ENCODE peak calls at places on chromosomes 16 and 17, in six cellular contexts. O is fibroblast of lung, U is esophagus squamous epithelium, P is suprapubic skin, A is cardiac muscle cell, B is kidney epithelial cell. S is an unnamed sample.

GRCh38 chr16:31727553-31727952 is 146.1 kb upstream of the ZNF267 start:
- DNase-seq in O (no peak), U (no peak), P (no peak), A (no peak), B (no peak), S (no peak)

GRCh38 chr16:49821614-49822282 is 34.2 kb downstream of the ZNF423 start:
- DNase-seq in O (peak; percentile 20), U (no peak), P (no peak), A (peak; percentile 35), B (no peak), S (no peak)

GRCh38 chr16:67207857-67208524 is 9.1 kb downstream of the ELMO3 start:
- DNase-seq in O (peak; percentile 40), U (no peak), P (no peak), A (no peak), B (no peak), S (no peak)

GRCh38 chr16:2817496-2818277 is 650 bp downstream of the PRSS21 start:
- DNase-seq in O (no peak), U (no peak), P (peak; percentile 57), A (no peak), B (no peak), S (no peak)

GRCh38 chr16:58709338-58709737 is 24.8 kb upstream of the SLC38A7 start:
- DNase-seq in O (no peak), U (no peak), P (no peak), A (no peak), B (peak; percentile 74), S (no peak)

GRCh38 chr16:10765772-10766171 is 22.1 kb downstream of the NUBP1 start:
- DNase-seq in O (no peak), U (no peak), P (no peak), A (no peak), B (no peak), S (no peak)

GRCh38 chr17:51120357-51120738 is 320 bp downstream of the SPAG9 start:
- DNase-seq in O (peak; percentile 42), U (no peak), P (no peak), A (no peak), B (no peak), S (no peak)

GRCh38 chr16:19520861-19521331 is 1.0 kb downstream of the GDE1 start:
- DNase-seq in O (peak; percentile 58), U (no peak), P (no peak), A (peak; percentile 36), B (no peak), S (no peak)

GRCh38 chr17:82598256-82599011 is 49.8 kb downstream of the WDR45B start:
- DNase-seq in O (peak; percentile 84), U (no peak), P (no peak), A (peak; percentile 31), B (no peak), S (no peak)

GRCh38 chr16:82924075-82924854 is 297.5 kb downstream of the CDH13 start:
- DNase-seq in O (peak; percentile 7), U (no peak), P (no peak), A (no peak), B (no peak), S (no peak)

GRCh38 chr16:11572301-11572995 is 14.3 kb downstream of the LITAF start:
- DNase-seq in O (no peak), U (no peak), P (no peak), A (no peak), B (no peak), S (no peak)

GRCh38 chr17:80354381-80354780 is 60.6 kb upstream of the ENDOV start:
- DNase-seq in O (no peak), U (no peak), P (peak; percentile 22), A (no peak), B (no peak), S (no peak)

GRCh38 chr16:2482181-2483107 is 7.5 kb downstream of the TBC1D24 start:
- DNase-seq in O (peak; percentile 53), U (no peak), P (no peak), A (peak; percentile 71), B (no peak), S (no peak)

GRCh38 chr16:79542196-79542859 is 58.2 kb downstream of the MAF start:
- DNase-seq in O (no peak), U (no peak), P (no peak), A (no peak), B (no peak), S (peak; percentile 21)

GRCh38 chr17:39688945-39689344 is 1.1 kb upstream of the PGAP3 start:
- DNase-seq in O (no peak), U (no peak), P (no peak), A (no peak), B (no peak), S (no peak)

GRCh38 chr17:14304222-14304844 is 3.5 kb downstream of the HS3ST3B1 start:
- DNase-seq in O (no peak), U (no peak), P (no peak), A (no peak), B (no peak), S (no peak)

GRCh38 chr17:69716571-69716970 is 302.1 kb downstream of the MAP2K6 start:
- DNase-seq in O (peak; percentile 52), U (no peak), P (no peak), A (no peak), B (no peak), S (no peak)

GRCh38 chr17:2022647-2023046 is 2.5 kb downstream of the RTN4RL1 start:
- DNase-seq in O (no peak), U (no peak), P (no peak), A (no peak), B (no peak), S (no peak)
- H3K27me3 ChIP-seq in O (peaks cover 40% of the 10 kb centered on the region), U (no peaks in the 10 kb centered on the region), P (no peaks in the 10 kb centered on the region), A (peaks cover 10% of the 10 kb centered on the region), B (peaks cover 77% of the 10 kb centered on the region), S (no peaks in the 10 kb centered on the region)

DNA sequence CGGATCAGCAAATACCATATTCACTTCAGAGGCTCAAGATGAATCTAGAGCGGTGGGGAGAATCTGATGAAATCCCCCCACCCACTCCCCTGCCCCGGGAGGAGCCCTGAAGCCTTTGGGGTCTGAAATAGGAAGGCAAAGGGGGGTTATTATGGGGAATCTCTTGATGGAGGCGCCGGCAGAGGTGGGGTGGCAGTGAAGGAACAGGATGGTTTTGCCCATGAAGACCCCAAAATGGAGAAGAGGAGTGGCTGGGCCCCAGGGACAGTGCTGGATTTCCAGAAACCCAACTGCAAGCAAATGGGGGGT is 637 bp downstream of the WNT3 start:
- DNase-seq in O (no peak), U (no peak), P (no peak), A (no peak), B (no peak), S (no peak)
- H3K27me3 ChIP-seq in O (peaks cover 79% of the 10 kb centered on the region), U (no peaks in the 10 kb centered on the region), P (peaks cover 82% of the 10 kb centered on the region), A (peaks cover 67% of the 10 kb centered on the region), B (peaks cover 75% of the 10 kb centered on the region), S (peaks cover 37% of the 10 kb centered on the region)

GRCh38 chr17:36939944-36940312 is 2.7 kb downstream of the LHX1 start:
- DNase-seq in O (no peak), U (no peak), P (no peak), A (no peak), B (no peak), S (peak; percentile 38)

GRCh38 chr17:36937961-36938565 is 788 bp downstream of the LHX1 start:
- DNase-seq in O (peak; percentile 41), U (no peak), P (no peak), A (peak; percentile 34), B (no peak), S (peak; percentile 61)

GRCh38 chr17:36938566-36939058 is 1.3 kb downstream of the LHX1 start:
- DNase-seq in O (no peak), U (no peak), P (no peak), A (no peak), B (no peak), S (peak; percentile 48)

GRCh38 chr17:36940313-36941264 is 3.3 kb downstream of the LHX1 start:
- DNase-seq in O (no peak), U (no peak), P (no peak), A (no peak), B (no peak), S (peak; percentile 13)

DNA sequence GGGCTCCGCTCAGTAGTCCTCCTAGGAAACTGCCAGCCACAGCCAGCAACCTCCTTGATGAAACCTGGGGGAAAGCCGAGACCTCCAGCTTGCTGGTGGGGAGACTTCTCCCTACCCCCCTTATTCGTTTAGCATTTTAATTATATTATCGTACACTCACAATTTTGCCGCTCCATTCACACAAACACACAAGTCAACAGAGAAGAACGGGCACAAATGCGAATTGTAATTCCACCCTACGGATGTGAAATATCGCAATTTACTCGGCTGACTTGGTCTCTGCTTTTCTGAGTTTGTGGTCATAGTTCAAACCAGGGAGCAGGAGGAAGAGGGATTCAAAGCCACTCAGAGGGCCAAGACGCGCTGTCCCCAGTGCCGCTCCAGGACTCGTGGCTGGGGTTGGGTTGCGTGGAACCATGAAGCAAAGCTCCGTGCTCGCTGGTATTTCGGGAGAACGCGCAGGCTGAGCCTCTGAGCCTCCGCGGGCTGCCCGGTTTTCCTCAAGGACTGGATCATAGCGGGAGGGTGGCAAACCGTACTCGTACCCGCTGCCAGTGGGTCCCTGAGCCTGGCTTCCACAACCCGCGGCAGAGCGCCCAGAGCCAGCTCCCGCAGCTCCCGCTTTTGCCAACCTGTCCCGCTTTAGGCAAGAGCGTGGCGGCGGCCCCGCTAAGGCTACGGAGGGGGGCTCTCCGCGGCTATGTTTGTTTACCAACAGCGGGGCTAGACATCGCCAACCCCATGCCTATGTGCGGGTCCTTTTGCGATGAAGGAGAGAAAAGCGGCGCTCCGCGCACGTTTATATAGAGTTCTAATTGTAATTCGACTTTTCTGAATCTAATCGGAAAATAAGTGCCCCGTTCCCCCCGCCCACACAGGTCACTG is 2.0 kb downstream of the LHX1 start:
- DNase-seq in O (no peak), U (no peak), P (no peak), A (no peak), B (no peak), S (no peak)
- H3K27me3 ChIP-seq in O (peaks cover 97% of the 10 kb centered on the region), U (peaks cover 64% of the 10 kb centered on the region), P (peaks cover 100% of the 10 kb centered on the region), A (peaks cover 100% of the 10 kb centered on the region), B (no peaks in the 10 kb centered on the region), S (peaks cover 73% of the 10 kb centered on the region)

GRCh38 chr17:37064166-37064565 is 115.4 kb downstream of the AATF start:
- DNase-seq in O (no peak), U (no peak), P (peak; percentile 28), A (no peak), B (no peak), S (no peak)
- H3K27me3 ChIP-seq in O (peaks cover 11% of the 10 kb centered on the region), U (no peaks in the 10 kb centered on the region), P (peaks cover 14% of the 10 kb centered on the region), A (peaks cover 30% of the 10 kb centered on the region), B (peaks cover 4% of the 10 kb centered on the region), S (no peaks in the 10 kb centered on the region)

GRCh38 chr16:21194771-21195301 is 16.5 kb downstream of the ZP2 start:
- DNase-seq in O (peak; percentile 15), U (no peak), P (no peak), A (peak; percentile 7), B (peak; percentile 14), S (no peak)

GRCh38 chr16:21197115-21197514 is 14.3 kb downstream of the ZP2 start:
- DNase-seq in O (no peak), U (no peak), P (no peak), A (no peak), B (no peak), S (no peak)

GRCh38 chr16:21203155-21203797 is 8.1 kb downstream of the ZP2 start:
- DNase-seq in O (no peak), U (no peak), P (no peak), A (no peak), B (no peak), S (no peak)

GRCh38 chr16:21199607-21200218 is 11.7 kb downstream of the ZP2 start:
- DNase-seq in O (no peak), U (no peak), P (no peak), A (no peak), B (no peak), S (no peak)

GRCh38 chr16:21197621-21198020 is 13.8 kb downstream of the ZP2 start:
- DNase-seq in O (no peak), U (no peak), P (no peak), A (no peak), B (no peak), S (no peak)
- H3K27me3 ChIP-seq in O (peaks cover 16% of the 10 kb centered on the region), U (no peaks in the 10 kb centered on the region), P (peaks cover 9% of the 10 kb centered on the region), A (peaks cover 12% of the 10 kb centered on the region), B (no peaks in the 10 kb centered on the region), S (no peaks in the 10 kb centered on the region)

S was measured in ascending aorta.